ENCODE peak calls at places on chromosome 13, in ten cellular contexts. M, I, W, G, Z, Y, S, B, R and C are unnamed samples.

GRCh38 chr13:44331912-44332840 is 41.4 kb upstream of the SERP2 start:
- DNase-seq in Z (peak; percentile 14), S (no peak), R (peak; percentile 14), I (no peak), G (peak; percentile 10), B (no peak), W (no peak), M (peak; percentile 57), Y (peak; percentile 71), C (peak; percentile 71)

GRCh38 chr13:20924758-20925394 is 22.3 kb upstream of the XPO4 start:
- DNase-seq in Z (peak; percentile 55), R (peak; percentile 93), S (peak; percentile 71), W (peak; percentile 71), B (peak; percentile 73), G (peak; percentile 82), I (peak; percentile 54), M (peak; percentile 26), Y (peak; percentile 66), C (no peak)

GRCh38 chr13:114025432-114026127 is 51.7 kb upstream of the C13orf46 start:
- DNase-seq in B (no peak), M (no peak), S (no peak), Z (no peak), Y (no peak), G (no peak), W (no peak), R (no peak), I (no peak), C (no peak)

GRCh38 chr13:27006519-27007161 is 165.0 kb downstream of the USP12 start:
- DNase-seq in R (no peak), M (peak; percentile 32), W (no peak), G (no peak), Y (peak; percentile 72), B (no peak), S (no peak), Z (no peak), I (peak; percentile 37), C (no peak)

GRCh38 chr13:98315466-98315865 is 138.4 kb upstream of the RNF113B start:
- DNase-seq in S (no peak), Z (no peak), R (no peak), W (no peak), G (no peak), M (no peak), B (no peak), Y (no peak), I (no peak), C (no peak)

GRCh38 chr13:110636701-110637201 is 21.4 kb downstream of the NAXD start:
- DNase-seq in Z (no peak), Y (no peak), B (no peak), R (no peak), S (no peak), M (no peak), I (no peak), G (no peak), W (no peak), C (no peak)

GRCh38 chr13:49858183-49858856 is 65.8 kb upstream of the KPNA3 start:
- DNase-seq in R (no peak), I (peak; percentile 61), Z (no peak), B (no peak), M (no peak), W (no peak), G (peak; percentile 91), Y (no peak), S (no peak), C (no peak)

GRCh38 chr13:80100636-80101035 is 240.3 kb downstream of the SPRY2 start:
- DNase-seq in Z (no peak), G (no peak), W (no peak), R (no peak), B (no peak), M (no peak), S (no peak), Y (no peak), I (no peak), C (no peak)

GRCh38 chr13:101649490-101650126 is 197.1 kb downstream of the ITGBL1 start:
- DNase-seq in I (no peak), Y (no peak), S (no peak), W (no peak), B (no peak), R (no peak), G (no peak), M (no peak), Z (no peak), C (no peak)

GRCh38 chr13:52411629-52412028 is 5.7 kb upstream of the THSD1 start:
- DNase-seq in M (no peak), W (no peak), Z (no peak), B (no peak), Y (no peak), R (no peak), S (no peak), G (no peak), I (no peak), C (no peak)

GRCh38 chr13:49996166-49996915 is 501 bp upstream of the TRIM13 start:
- DNase-seq in W (peak; percentile 80), S (peak; percentile 90), B (peak; percentile 77), Z (peak; percentile 78), Y (peak; percentile 97), G (peak; percentile 82), I (peak; percentile 89), R (peak; percentile 48), M (peak; percentile 84), C (peak; percentile 54)

GRCh38 chr13:102770435-102770834 is 3.2 kb downstream of the TEX30 start:
- DNase-seq in S (no peak), B (no peak), W (no peak), Y (no peak), R (peak; percentile 13), I (no peak), M (no peak), G (no peak), Z (no peak), C (no peak)

GRCh38 chr13:51916962-51917361 is 55.2 kb downstream of the CCDC70 start:
- DNase-seq in B (no peak), Z (no peak), M (no peak), S (no peak), G (no peak), I (no peak), W (no peak), R (no peak), Y (no peak), C (no peak)

GRCh38 chr13:82615043-82615442 is 1267.2 kb downstream of the SLITRK1 start:
- DNase-seq in M (no peak), B (no peak), S (no peak), W (no peak), I (no peak), R (no peak), G (no peak), Z (no peak), Y (no peak), C (no peak)

GRCh38 chr13:22455036-22455435 is 725.7 kb upstream of the SGCG start:
- DNase-seq in B (no peak), M (no peak), Y (no peak), I (no peak), S (no peak), R (no peak), Z (no peak), W (no peak), G (no peak), C (no peak)